ENCODE peak calls at places on chromosome 11, in four cellular contexts. One of them, this sample, is unnamed.

GRCh38 chr11:13717331-13717730 is 48.9 kb downstream of the FAR1 start:
- DNase-seq in neuronal stem cell: no peak
- DNase-seq in H1: no peak
- DNase-seq in trophoblast cell: peak
- DNase-seq in this sample: peak

GRCh38 chr11:134583397-134583990 is 171.5 kb upstream of the B3GAT1 start:
- DNase-seq in neuronal stem cell: no peak
- DNase-seq in H1: no peak
- DNase-seq in trophoblast cell: no peak
- DNase-seq in this sample: no peak

GRCh38 chr11:103587951-103588788 is 448.3 kb upstream of the DDI1 start:
- DNase-seq in neuronal stem cell: no peak
- DNase-seq in H1: no peak
- DNase-seq in trophoblast cell: peak
- DNase-seq in this sample: peak

GRCh38 chr11:96256213-96256580 is 86.8 kb downstream of the MAML2 start:
- DNase-seq in neuronal stem cell: no peak
- DNase-seq in H1: no peak
- DNase-seq in trophoblast cell: peak
- DNase-seq in this sample: no peak

GRCh38 chr11:46127150-46127638 is 5.9 kb upstream of the PHF21A start:
- DNase-seq in neuronal stem cell: no peak
- DNase-seq in H1: no peak
- DNase-seq in trophoblast cell: peak
- DNase-seq in this sample: peak

GRCh38 chr11:77111277-77111676 is 8.6 kb downstream of the OMP start:
- DNase-seq in neuronal stem cell: no peak
- DNase-seq in H1: no peak
- DNase-seq in trophoblast cell: no peak
- DNase-seq in this sample: no peak

GRCh38 chr11:65435981-65436411 is 13.4 kb downstream of the NEAT1 start:
- DNase-seq in neuronal stem cell: no peak
- DNase-seq in H1: peak
- DNase-seq in trophoblast cell: peak
- DNase-seq in this sample: no peak

GRCh38 chr11:120331301-120331966 is 4.8 kb upstream of the ARHGEF12 start:
- DNase-seq in neuronal stem cell: no peak
- DNase-seq in H1: no peak
- DNase-seq in trophoblast cell: peak
- DNase-seq in this sample: no peak

GRCh38 chr11:69089258-69089657 is 40.5 kb downstream of the TPCN2 start:
- DNase-seq in neuronal stem cell: no peak
- DNase-seq in H1: no peak
- DNase-seq in trophoblast cell: no peak
- DNase-seq in this sample: no peak

GRCh38 chr11:65558785-65559509 is 788 bp upstream of the LTBP3 start:
- DNase-seq in neuronal stem cell: no peak
- DNase-seq in H1: no peak
- DNase-seq in trophoblast cell: no peak
- DNase-seq in this sample: no peak

GRCh38 chr11:125348141-125348651 is 147.9 kb downstream of the FEZ1 start:
- DNase-seq in neuronal stem cell: peak
- DNase-seq in H1: peak
- DNase-seq in trophoblast cell: no peak
- DNase-seq in this sample: no peak
- H2AK5ac ChIP-seq in neuronal stem cell: peak
- H2AK5ac ChIP-seq in H1: no peak
- H2AK5ac ChIP-seq in trophoblast cell: no peak
- H2AK5ac ChIP-seq in this sample: peak

GRCh38 chr11:18526521-18527296 is at the start of gene TSG101:
- DNase-seq in neuronal stem cell: peak
- DNase-seq in H1: peak
- DNase-seq in trophoblast cell: peak
- DNase-seq in this sample: peak
- H2AK5ac ChIP-seq in neuronal stem cell: no peak
- H2AK5ac ChIP-seq in H1: no peak
- H2AK5ac ChIP-seq in trophoblast cell: no peak
- H2AK5ac ChIP-seq in this sample: no peak

DNA sequence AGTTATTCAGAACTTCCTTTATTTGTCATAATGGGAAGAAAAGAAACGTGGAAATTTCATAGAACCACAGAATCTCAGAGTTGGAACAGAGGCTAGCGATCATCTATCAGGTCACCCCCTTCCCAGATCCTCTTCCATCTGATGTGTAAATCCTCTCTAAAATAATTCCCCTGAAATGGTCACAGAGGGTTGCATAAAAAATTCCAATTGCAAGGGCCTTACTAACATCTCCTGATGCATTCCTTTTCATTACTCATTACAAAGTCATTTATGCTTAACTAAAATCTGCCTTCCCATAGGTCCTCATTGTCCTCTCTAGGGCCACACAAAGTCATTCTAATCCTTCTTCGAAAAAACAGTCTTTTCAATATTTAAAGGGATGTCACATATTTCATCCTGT is 771.3 kb downstream of the DLG2 start:
- DNase-seq in neuronal stem cell: no peak
- DNase-seq in H1: no peak
- DNase-seq in trophoblast cell: peak
- DNase-seq in this sample: peak
- H2AK5ac ChIP-seq in neuronal stem cell: no peak
- H2AK5ac ChIP-seq in H1: no peak
- H2AK5ac ChIP-seq in trophoblast cell: no peak
- H2AK5ac ChIP-seq in this sample: no peak

DNA sequence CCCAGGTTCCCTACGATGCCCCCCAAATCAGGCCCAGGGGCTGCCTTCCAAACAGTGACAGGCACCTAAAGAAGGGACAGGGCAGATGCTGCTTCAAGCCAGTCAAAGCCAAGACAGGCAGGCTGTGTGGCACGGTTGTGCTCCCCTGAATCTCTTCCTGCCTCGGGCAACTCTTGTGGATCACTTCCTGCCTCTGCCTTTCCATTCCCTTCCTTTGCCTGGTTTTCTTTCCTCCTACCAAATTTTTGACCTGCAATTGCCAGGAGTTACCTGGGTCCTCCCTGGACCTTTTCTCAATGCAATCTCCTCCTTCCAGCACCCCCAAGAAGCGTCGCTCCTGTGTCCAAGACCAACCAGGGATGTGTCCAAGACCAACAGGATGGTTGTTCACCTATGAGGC is 5.5 kb downstream of the C11orf16 start:
- DNase-seq in neuronal stem cell: no peak
- DNase-seq in H1: no peak
- DNase-seq in trophoblast cell: no peak
- DNase-seq in this sample: no peak
- H2AK5ac ChIP-seq in neuronal stem cell: no peak
- H2AK5ac ChIP-seq in H1: no peak
- H2AK5ac ChIP-seq in trophoblast cell: no peak
- H2AK5ac ChIP-seq in this sample: no peak

GRCh38 chr11:35111171-35112055 is 27.6 kb upstream of the CD44 start:
- DNase-seq in neuronal stem cell: no peak
- DNase-seq in H1: no peak
- DNase-seq in trophoblast cell: peak
- DNase-seq in this sample: no peak
- H2AK5ac ChIP-seq in neuronal stem cell: no peak
- H2AK5ac ChIP-seq in H1: no peak
- H2AK5ac ChIP-seq in trophoblast cell: no peak
- H2AK5ac ChIP-seq in this sample: no peak

This sample was measured in mesendoderm.